ENCODE peak calls at places on chromosomes 16 and 17, in eight cellular contexts. One of them, this sample, is unnamed. For H3K27me3 and H3K36me3, the result is how much of the 10 kb centered on the place peaks cover.

GRCh38 chr16:56419740-56420548 is 5.4 kb downstream of the AMFR start:
- DNase-seq in CD8-positive, alpha-beta T cell: no peak
- DNase-seq in heart left ventricle: no peak
- DNase-seq in H7: no peak
- DNase-seq in effector memory CD4-positive, alpha-beta T cell: no peak
- DNase-seq in HAP-1: no peak
- DNase-seq in bronchial epithelial cell: no peak
- DNase-seq in psoas muscle: no peak
- DNase-seq in this sample: no peak

GRCh38 chr17:78359216-78359935 is 501 bp downstream of the SOCS3 start:
- DNase-seq in CD8-positive, alpha-beta T cell: no peak
- DNase-seq in heart left ventricle: no peak
- DNase-seq in H7: peak
- DNase-seq in effector memory CD4-positive, alpha-beta T cell: no peak
- DNase-seq in HAP-1: no peak
- DNase-seq in bronchial epithelial cell: no peak
- DNase-seq in psoas muscle: peak
- DNase-seq in this sample: peak

GRCh38 chr17:64309710-64310109 is 46.6 kb upstream of the TEX2 start:
- DNase-seq in CD8-positive, alpha-beta T cell: no peak
- DNase-seq in heart left ventricle: peak
- DNase-seq in H7: no peak
- DNase-seq in effector memory CD4-positive, alpha-beta T cell: no peak
- DNase-seq in HAP-1: no peak
- DNase-seq in bronchial epithelial cell: no peak
- DNase-seq in psoas muscle: no peak
- DNase-seq in this sample: no peak

GRCh38 chr17:73901661-73902415 is 257.6 kb upstream of the SDK2 start:
- DNase-seq in CD8-positive, alpha-beta T cell: no peak
- DNase-seq in heart left ventricle: peak
- DNase-seq in H7: peak
- DNase-seq in effector memory CD4-positive, alpha-beta T cell: no peak
- DNase-seq in HAP-1: peak
- DNase-seq in bronchial epithelial cell: no peak
- DNase-seq in psoas muscle: peak
- DNase-seq in this sample: peak

GRCh38 chr16:82236415-82236814 is 66.4 kb upstream of the MPHOSPH6 start:
- DNase-seq in CD8-positive, alpha-beta T cell: no peak
- DNase-seq in heart left ventricle: no peak
- DNase-seq in H7: no peak
- DNase-seq in effector memory CD4-positive, alpha-beta T cell: no peak
- DNase-seq in HAP-1: no peak
- DNase-seq in bronchial epithelial cell: peak
- DNase-seq in psoas muscle: no peak
- DNase-seq in this sample: no peak

GRCh38 chr16:17246974-17247718 is 223.6 kb downstream of the XYLT1 start:
- DNase-seq in CD8-positive, alpha-beta T cell: no peak
- DNase-seq in heart left ventricle: no peak
- DNase-seq in H7: no peak
- DNase-seq in effector memory CD4-positive, alpha-beta T cell: no peak
- DNase-seq in HAP-1: no peak
- DNase-seq in bronchial epithelial cell: no peak
- DNase-seq in psoas muscle: no peak
- DNase-seq in this sample: no peak

GRCh38 chr16:67326472-67327309 is at the start of the genes KCTD19 and LRRC36:
- DNase-seq in CD8-positive, alpha-beta T cell: peak
- DNase-seq in heart left ventricle: peak
- DNase-seq in H7: peak
- DNase-seq in effector memory CD4-positive, alpha-beta T cell: peak
- DNase-seq in HAP-1: peak
- DNase-seq in bronchial epithelial cell: no peak
- DNase-seq in psoas muscle: peak
- DNase-seq in this sample: peak

GRCh38 chr16:78081341-78081740 is 18.1 kb upstream of the WWOX start:
- DNase-seq in CD8-positive, alpha-beta T cell: no peak
- DNase-seq in heart left ventricle: no peak
- DNase-seq in H7: no peak
- DNase-seq in effector memory CD4-positive, alpha-beta T cell: no peak
- DNase-seq in HAP-1: no peak
- DNase-seq in bronchial epithelial cell: no peak
- DNase-seq in psoas muscle: no peak
- DNase-seq in this sample: no peak

GRCh38 chr17:40825596-40825995 is 3.2 kb upstream of the KRT10 start:
- DNase-seq in CD8-positive, alpha-beta T cell: no peak
- DNase-seq in heart left ventricle: no peak
- DNase-seq in H7: no peak
- DNase-seq in effector memory CD4-positive, alpha-beta T cell: no peak
- DNase-seq in HAP-1: no peak
- DNase-seq in bronchial epithelial cell: no peak
- DNase-seq in psoas muscle: no peak
- DNase-seq in this sample: no peak

GRCh38 chr16:30896203-30896889 is at the start of gene CTF1:
- DNase-seq in CD8-positive, alpha-beta T cell: no peak
- DNase-seq in heart left ventricle: peak
- DNase-seq in H7: peak
- DNase-seq in effector memory CD4-positive, alpha-beta T cell: no peak
- DNase-seq in HAP-1: no peak
- DNase-seq in bronchial epithelial cell: peak
- DNase-seq in psoas muscle: peak
- DNase-seq in this sample: peak

GRCh38 chr17:30957741-30958140 is 13.1 kb upstream of the RNF135 start:
- DNase-seq in CD8-positive, alpha-beta T cell: no peak
- DNase-seq in heart left ventricle: no peak
- DNase-seq in H7: no peak
- DNase-seq in effector memory CD4-positive, alpha-beta T cell: no peak
- DNase-seq in HAP-1: no peak
- DNase-seq in bronchial epithelial cell: no peak
- DNase-seq in psoas muscle: no peak
- DNase-seq in this sample: no peak

GRCh38 chr17:48997103-48997826 is at the start of gene IGF2BP1:
- DNase-seq in CD8-positive, alpha-beta T cell: no peak
- DNase-seq in heart left ventricle: no peak
- DNase-seq in H7: peak
- DNase-seq in effector memory CD4-positive, alpha-beta T cell: no peak
- DNase-seq in HAP-1: peak
- DNase-seq in bronchial epithelial cell: no peak
- DNase-seq in psoas muscle: no peak
- DNase-seq in this sample: no peak

GRCh38 chr16:61897657-61898056 is 138.6 kb downstream of the CDH8 start:
- DNase-seq in CD8-positive, alpha-beta T cell: no peak
- DNase-seq in heart left ventricle: no peak
- DNase-seq in H7: no peak
- DNase-seq in effector memory CD4-positive, alpha-beta T cell: no peak
- DNase-seq in HAP-1: no peak
- DNase-seq in bronchial epithelial cell: no peak
- DNase-seq in psoas muscle: no peak
- DNase-seq in this sample: no peak

GRCh38 chr17:77133087-77133633 is 7.6 kb upstream of the SEC14L1 start:
- DNase-seq in CD8-positive, alpha-beta T cell: no peak
- DNase-seq in heart left ventricle: no peak
- DNase-seq in H7: no peak
- DNase-seq in effector memory CD4-positive, alpha-beta T cell: no peak
- DNase-seq in HAP-1: no peak
- DNase-seq in bronchial epithelial cell: no peak
- DNase-seq in psoas muscle: no peak
- DNase-seq in this sample: peak

GRCh38 chr16:11448796-11449416 is 103.6 kb downstream of the RMI2 start:
- DNase-seq in CD8-positive, alpha-beta T cell: no peak
- DNase-seq in heart left ventricle: no peak
- DNase-seq in H7: no peak
- DNase-seq in effector memory CD4-positive, alpha-beta T cell: no peak
- DNase-seq in HAP-1: no peak
- DNase-seq in bronchial epithelial cell: no peak
- DNase-seq in psoas muscle: no peak
- DNase-seq in this sample: no peak

GRCh38 chr17:15348030-15348429 is 6.6 kb upstream of the TEKT3 start:
- DNase-seq in CD8-positive, alpha-beta T cell: no peak
- DNase-seq in heart left ventricle: no peak
- DNase-seq in H7: no peak
- DNase-seq in effector memory CD4-positive, alpha-beta T cell: no peak
- DNase-seq in HAP-1: peak
- DNase-seq in bronchial epithelial cell: peak
- DNase-seq in psoas muscle: no peak
- DNase-seq in this sample: peak

GRCh38 chr17:10177921-10178788 is 20.3 kb downstream of the GAS7 start:
- DNase-seq in CD8-positive, alpha-beta T cell: no peak
- DNase-seq in heart left ventricle: no peak
- DNase-seq in H7: peak
- DNase-seq in effector memory CD4-positive, alpha-beta T cell: no peak
- DNase-seq in HAP-1: no peak
- DNase-seq in bronchial epithelial cell: no peak
- DNase-seq in psoas muscle: peak
- DNase-seq in this sample: no peak

GRCh38 chr17:12591336-12591735 is 74.4 kb upstream of the MYOCD start:
- DNase-seq in CD8-positive, alpha-beta T cell: no peak
- DNase-seq in heart left ventricle: no peak
- DNase-seq in H7: peak
- DNase-seq in effector memory CD4-positive, alpha-beta T cell: no peak
- DNase-seq in HAP-1: no peak
- DNase-seq in bronchial epithelial cell: peak
- DNase-seq in psoas muscle: no peak
- DNase-seq in this sample: peak

GRCh38 chr16:51146256-51146924 is 4.7 kb downstream of the SALL1 start:
- DNase-seq in CD8-positive, alpha-beta T cell: no peak
- DNase-seq in heart left ventricle: no peak
- DNase-seq in H7: no peak
- DNase-seq in effector memory CD4-positive, alpha-beta T cell: no peak
- DNase-seq in HAP-1: peak
- DNase-seq in bronchial epithelial cell: peak
- DNase-seq in psoas muscle: no peak
- DNase-seq in this sample: no peak

GRCh38 chr16:51147776-51148673 is 3.0 kb downstream of the SALL1 start:
- DNase-seq in CD8-positive, alpha-beta T cell: no peak
- DNase-seq in heart left ventricle: no peak
- DNase-seq in H7: no peak
- DNase-seq in effector memory CD4-positive, alpha-beta T cell: no peak
- DNase-seq in HAP-1: no peak
- DNase-seq in bronchial epithelial cell: no peak
- DNase-seq in psoas muscle: no peak
- DNase-seq in this sample: no peak

GRCh38 chr16:51143166-51143565 is 7.9 kb downstream of the SALL1 start:
- DNase-seq in CD8-positive, alpha-beta T cell: no peak
- DNase-seq in heart left ventricle: no peak
- DNase-seq in H7: peak
- DNase-seq in effector memory CD4-positive, alpha-beta T cell: no peak
- DNase-seq in HAP-1: no peak
- DNase-seq in bronchial epithelial cell: no peak
- DNase-seq in psoas muscle: no peak
- DNase-seq in this sample: no peak

GRCh38 chr16:51141541-51141940 is 9.5 kb downstream of the SALL1 start:
- DNase-seq in CD8-positive, alpha-beta T cell: no peak
- DNase-seq in heart left ventricle: no peak
- DNase-seq in H7: no peak
- DNase-seq in effector memory CD4-positive, alpha-beta T cell: no peak
- DNase-seq in HAP-1: no peak
- DNase-seq in bronchial epithelial cell: no peak
- DNase-seq in psoas muscle: no peak
- DNase-seq in this sample: no peak

GRCh38 chr16:51144203-51144602 is 6.9 kb downstream of the SALL1 start:
- DNase-seq in CD8-positive, alpha-beta T cell: no peak
- DNase-seq in heart left ventricle: no peak
- DNase-seq in H7: no peak
- DNase-seq in effector memory CD4-positive, alpha-beta T cell: no peak
- DNase-seq in HAP-1: peak
- DNase-seq in bronchial epithelial cell: no peak
- DNase-seq in psoas muscle: no peak
- DNase-seq in this sample: no peak
- H3K27me3 ChIP-seq in CD8-positive, alpha-beta T cell: under half
- H3K27me3 ChIP-seq in heart left ventricle: under half
- H3K27me3 ChIP-seq in H7: under half
- H3K27me3 ChIP-seq in effector memory CD4-positive, alpha-beta T cell: under half
- H3K27me3 ChIP-seq in HAP-1: under half
- H3K27me3 ChIP-seq in bronchial epithelial cell: under half
- H3K27me3 ChIP-seq in psoas muscle: under half
- H3K27me3 ChIP-seq in this sample: under half

DNA sequence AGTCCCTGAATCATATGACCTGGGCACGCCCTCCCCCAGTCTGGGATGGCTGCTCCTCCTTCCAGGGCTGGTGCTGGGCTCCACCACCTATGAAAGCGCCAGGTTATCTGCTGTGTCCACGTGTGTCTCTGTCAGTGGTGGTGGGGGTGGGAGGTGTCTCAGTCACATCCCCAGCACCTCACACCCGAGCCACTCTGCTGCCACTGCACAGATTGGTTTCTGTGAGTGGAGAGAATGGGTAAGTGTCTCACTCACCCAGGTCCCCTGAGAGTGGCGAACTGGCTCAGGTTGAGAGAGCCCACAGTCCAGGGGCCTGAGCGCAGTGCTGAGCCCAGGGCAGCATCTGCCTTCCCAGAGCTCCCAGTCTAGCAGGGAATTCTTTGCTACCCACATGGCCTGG is 79.0 kb downstream of the PLD6 start:
- DNase-seq in CD8-positive, alpha-beta T cell: no peak
- DNase-seq in heart left ventricle: no peak
- DNase-seq in H7: no peak
- DNase-seq in effector memory CD4-positive, alpha-beta T cell: no peak
- DNase-seq in HAP-1: no peak
- DNase-seq in bronchial epithelial cell: no peak
- DNase-seq in psoas muscle: no peak
- DNase-seq in this sample: no peak
- H3K36me3 ChIP-seq in CD8-positive, alpha-beta T cell: under half
- H3K36me3 ChIP-seq in heart left ventricle: half or more
- H3K36me3 ChIP-seq in H7: under half
- H3K36me3 ChIP-seq in effector memory CD4-positive, alpha-beta T cell: under half
- H3K36me3 ChIP-seq in HAP-1: under half
- H3K36me3 ChIP-seq in bronchial epithelial cell: under half
- H3K36me3 ChIP-seq in psoas muscle: under half
- H3K36me3 ChIP-seq in this sample: under half

DNA sequence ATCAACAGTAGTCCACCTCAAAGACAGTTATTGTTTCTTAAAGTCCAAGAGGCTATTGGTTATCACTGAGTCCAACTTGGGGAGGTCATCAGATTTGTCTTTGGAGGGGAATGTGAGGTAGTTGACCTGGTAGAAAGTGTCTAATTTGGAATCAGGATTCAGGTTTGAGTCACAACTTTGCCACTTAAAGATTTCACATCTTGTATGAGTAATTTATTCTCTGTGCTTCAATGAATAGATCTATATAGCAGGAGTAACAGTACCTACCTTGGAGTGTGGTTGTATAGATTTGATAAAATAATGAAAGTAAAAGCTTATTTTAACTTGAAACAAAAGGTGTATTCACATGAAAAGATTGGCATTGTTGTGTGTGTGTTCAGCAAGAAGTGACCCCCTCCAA is 119.3 kb upstream of the TBX2 start:
- DNase-seq in CD8-positive, alpha-beta T cell: no peak
- DNase-seq in heart left ventricle: no peak
- DNase-seq in H7: no peak
- DNase-seq in effector memory CD4-positive, alpha-beta T cell: no peak
- DNase-seq in HAP-1: no peak
- DNase-seq in bronchial epithelial cell: peak
- DNase-seq in psoas muscle: no peak
- DNase-seq in this sample: no peak
- H3K27me3 ChIP-seq in CD8-positive, alpha-beta T cell: under half
- H3K27me3 ChIP-seq in heart left ventricle: under half
- H3K27me3 ChIP-seq in H7: under half
- H3K27me3 ChIP-seq in effector memory CD4-positive, alpha-beta T cell: under half
- H3K27me3 ChIP-seq in HAP-1: under half
- H3K27me3 ChIP-seq in bronchial epithelial cell: under half
- H3K27me3 ChIP-seq in psoas muscle: under half
- H3K27me3 ChIP-seq in this sample: under half

GRCh38 chr17:47982091-47982617 is 11.2 kb downstream of the CDK5RAP3 start:
- DNase-seq in CD8-positive, alpha-beta T cell: no peak
- DNase-seq in heart left ventricle: no peak
- DNase-seq in H7: no peak
- DNase-seq in effector memory CD4-positive, alpha-beta T cell: no peak
- DNase-seq in HAP-1: no peak
- DNase-seq in bronchial epithelial cell: no peak
- DNase-seq in psoas muscle: no peak
- DNase-seq in this sample: no peak
- H3K36me3 ChIP-seq in CD8-positive, alpha-beta T cell: under half
- H3K36me3 ChIP-seq in heart left ventricle: half or more
- H3K36me3 ChIP-seq in H7: under half
- H3K36me3 ChIP-seq in effector memory CD4-positive, alpha-beta T cell: half or more
- H3K36me3 ChIP-seq in HAP-1: half or more
- H3K36me3 ChIP-seq in bronchial epithelial cell: under half
- H3K36me3 ChIP-seq in psoas muscle: half or more
- H3K36me3 ChIP-seq in this sample: half or more